ENCODE peak calls at places on chromosomes 11 and 22, in six cellular contexts. L is HT-29; M is stimulated activated CD4-positive, alpha-beta T cell treated with anti-CD3 and anti-CD28 coated beads, Interleukin-4, amount 100 ng/mL, for 1 hour; F is EL; R is NCI-H1417; X is activated naive CD4-positive, alpha-beta T cell treated with anti-CD3 and anti-CD28 coated beads for 36 hours. H is an unnamed sample.

GRCh38 chr11:59141673-59142460 is 789 bp upstream of the FAM111A start:
- DNase-seq in L (peak), M (no peak), F (peak), R (no peak), X (no peak), H (no peak)

GRCh38 chr11:40517122-40517521 is 942.3 kb downstream of the LRRC4C start:
- DNase-seq in L (no peak), M (no peak), F (no peak), R (no peak), X (no peak), H (no peak)

GRCh38 chr11:75492181-75492820 is 33.4 kb downstream of the GDPD5 start:
- DNase-seq in L (no peak), M (peak), F (peak), R (no peak), X (peak), H (no peak)

GRCh38 chr11:9014826-9015225 is 11.0 kb upstream of the NRIP3 start:
- DNase-seq in L (no peak), M (no peak), F (no peak), R (no peak), X (no peak), H (no peak)

GRCh38 chr22:48778308-48779195 is 1049.1 kb downstream of the BRD1 start:
- DNase-seq in L (no peak), M (no peak), F (no peak), R (no peak), X (no peak), H (no peak)

GRCh38 chr11:112784323-112785073 is 176.7 kb upstream of the NCAM1 start:
- DNase-seq in L (no peak), M (no peak), F (peak), R (peak), X (no peak), H (no peak)

GRCh38 chr11:100687032-100687629 is at the start of gene ARHGAP42:
- DNase-seq in L (peak), M (peak), F (peak), R (no peak), X (peak), H (peak)

GRCh38 chr11:96278039-96278897 is 64.7 kb downstream of the MAML2 start:
- DNase-seq in L (peak), M (no peak), F (peak), R (no peak), X (no peak), H (no peak)

GRCh38 chr11:8192016-8192895 is 23.4 kb upstream of the RIC3 start:
- DNase-seq in L (peak), M (peak), F (peak), R (peak), X (peak), H (peak)

GRCh38 chr11:64064374-64065140 is 28.8 kb downstream of the FLRT1 start:
- DNase-seq in L (no peak), M (no peak), F (no peak), R (no peak), X (no peak), H (no peak)

GRCh38 chr11:7905961-7906429 is 25.1 kb downstream of the OR10A6 start:
- DNase-seq in L (no peak), M (no peak), F (peak), R (no peak), X (no peak), H (no peak)

GRCh38 chr11:124740277-124740882 is 638 bp downstream of the NRGN start:
- DNase-seq in L (peak), M (peak), F (peak), R (no peak), X (peak), H (peak)

GRCh38 chr11:115217726-115218311 is 286.4 kb downstream of the CADM1 start:
- DNase-seq in L (no peak), M (no peak), F (no peak), R (peak), X (no peak), H (no peak)

GRCh38 chr11:85310479-85310878 is 316.7 kb downstream of the DLG2 start:
- DNase-seq in L (no peak), M (no peak), F (no peak), R (no peak), X (no peak), H (no peak)

GRCh38 chr11:28673687-28674431 is 565.7 kb downstream of the METTL15 start:
- DNase-seq in L (peak), M (no peak), F (peak), R (no peak), X (no peak), H (no peak)

GRCh38 chr22:37804502-37804885 is 3.2 kb upstream of the GCAT start:
- DNase-seq in L (no peak), M (no peak), F (no peak), R (no peak), X (no peak), H (no peak)